ENCODE peak calls at places on chromosomes 3 and 15, in four cellular contexts. F is AML-193, M is PC-3, H is fibroblast of pulmonary artery. L is an unnamed sample.

GRCh38 chr15:52738311-52738710 is 51.8 kb downstream of the ONECUT1 start:
- DNase-seq in H (peak; percentile 39), F (no peak), M (no peak), L (no peak)

GRCh38 chr3:105653161-105653560 is 215.7 kb downstream of the CBLB start:
- DNase-seq in M (no peak), F (no peak), H (no peak), L (no peak)

GRCh38 chr3:119255214-119255613 is 14.5 kb upstream of the B4GALT4 start:
- DNase-seq in M (no peak), F (no peak), H (no peak), L (no peak)

GRCh38 chr3:125150525-125151436 is 61.8 kb downstream of the SLC12A8 start:
- DNase-seq in H (peak; percentile 49), F (peak; percentile 62), M (peak; percentile 71), L (no peak)

GRCh38 chr3:100068758-100069345 is 45.4 kb downstream of the FILIP1L start:
- DNase-seq in M (peak; percentile 90), F (peak; percentile 92), H (peak; percentile 78), L (peak; percentile 86)

GRCh38 chr15:38398134-38398533 is 55.8 kb upstream of the FAM98B start:
- DNase-seq in M (peak; percentile 98), F (no peak), H (peak; percentile 94), L (no peak)

GRCh38 chr3:40387001-40387894 is at the start of gene ENTPD3:
- DNase-seq in H (no peak), M (peak; percentile 68), F (no peak), L (no peak)

GRCh38 chr3:4771238-4771637 is 208.0 kb upstream of the BHLHE40 start:
- DNase-seq in F (no peak), M (no peak), H (no peak), L (no peak)

GRCh38 chr3:42226470-42227425 is 39.2 kb downstream of the CCK start:
- DNase-seq in F (no peak), H (no peak), M (no peak), L (no peak)

GRCh38 chr3:89216021-89216739 is 108.8 kb downstream of the EPHA3 start:
- DNase-seq in M (no peak), H (peak; percentile 7), F (no peak), L (no peak)

GRCh38 chr15:80461370-80462060 is 57.3 kb downstream of the ARNT2 start:
- DNase-seq in H (no peak), F (no peak), M (no peak), L (no peak)

GRCh38 chr3:140246578-140246977 is 311.6 kb downstream of the CLSTN2 start:
- DNase-seq in F (no peak), H (no peak), M (no peak), L (no peak)

GRCh38 chr3:11522398-11522715 is 121.4 kb downstream of the VGLL4 start:
- DNase-seq in H (no peak), F (no peak), M (peak; percentile 64), L (no peak)

GRCh38 chr3:188052229-188052965 is 101.6 kb upstream of the LPP start:
- DNase-seq in H (peak; percentile 84), M (no peak), F (no peak), L (peak; percentile 93)

GRCh38 chr3:184305577-184305976 is 6.5 kb downstream of the PSMD2 start:
- DNase-seq in M (peak; percentile 39), F (peak; percentile 55), H (peak; percentile 48), L (no peak)

GRCh38 chr15:23566070-23567050 is 886 bp downstream of the MKRN3 start:
- DNase-seq in H (peak; percentile 43), F (no peak), M (peak; percentile 68), L (no peak)

GRCh38 chr3:46628980-46629379 is 16.7 kb downstream of the FAM240A start:
- DNase-seq in F (no peak), M (no peak), H (no peak), L (no peak)

GRCh38 chr3:95721938-95722337 is 1092.5 kb upstream of the EPHA6 start:
- DNase-seq in M (peak; percentile 3), F (no peak), H (no peak), L (no peak)

GRCh38 chr15:94075349-94075748 is 156.0 kb upstream of the MCTP2 start:
- DNase-seq in F (no peak), H (peak; percentile 19), M (no peak), L (peak; percentile 80)

GRCh38 chr3:95154775-95155174 is 1091.9 kb downstream of the NSUN3 start:
- DNase-seq in F (no peak), H (peak; percentile 10), M (peak; percentile 98), L (no peak)

GRCh38 chr15:83695901-83696425 is 42.0 kb downstream of the ADAMTSL3 start:
- DNase-seq in F (no peak), M (peak; percentile 80), H (no peak), L (no peak)

GRCh38 chr3:45347329-45348000 is 40.9 kb upstream of the LARS2 start:
- DNase-seq in M (no peak), F (no peak), H (peak; percentile 7), L (no peak)

GRCh38 chr3:124520970-124521369 is 209.3 kb upstream of the UMPS start:
- DNase-seq in F (no peak), H (no peak), M (peak; percentile 81), L (no peak)